ENCODE peak calls at places on chromosomes 5 and 9, in four cellular contexts. D is HCT116, H is prostate gland, Y is GM23338. S is an unnamed sample. For H3K4me1, the result is how much of the 10 kb centered on the place peaks cover.

GRCh38 chr9:130845901-130846381 is 10.9 kb downstream of the ABL1 start:
- DNase-seq in D (no peak), H (no peak), Y (no peak), S (no peak)

GRCh38 chr5:32504923-32505596 is 60.5 kb upstream of the ZFR start:
- DNase-seq in H (peak), D (no peak), Y (peak), S (peak)

GRCh38 chr5:142977363-142978051 is 207.3 kb downstream of the ARHGAP26 start:
- DNase-seq in D (no peak), H (no peak), Y (no peak), S (no peak)

GRCh38 chr5:159764283-159764927 is 151.9 kb upstream of the ADRA1B start:
- DNase-seq in H (no peak), Y (no peak), D (no peak), S (no peak)

GRCh38 chr9:116617389-116617788 is 69.7 kb upstream of the TRIM32 start:
- DNase-seq in D (no peak), H (no peak), Y (no peak), S (no peak)

GRCh38 chr9:100228352-100228869 is 124.3 kb downstream of the TEX10 start:
- DNase-seq in D (no peak), Y (no peak), H (no peak), S (no peak)

GRCh38 chr9:131701789-131702337 is 38.0 kb downstream of the RAPGEF1 start:
- DNase-seq in H (no peak), D (no peak), Y (peak), S (no peak)

GRCh38 chr9:108606408-108606807 is 249.4 kb downstream of the ACTL7B start:
- DNase-seq in D (no peak), Y (no peak), H (no peak), S (no peak)

GRCh38 chr5:54254482-54255198 is 55.7 kb downstream of the ARL15 start:
- DNase-seq in D (no peak), H (peak), Y (peak), S (no peak)

GRCh38 chr5:173020154-173020581 is 36.0 kb upstream of the CREBRF start:
- DNase-seq in D (no peak), Y (no peak), H (no peak), S (no peak)

DNA sequence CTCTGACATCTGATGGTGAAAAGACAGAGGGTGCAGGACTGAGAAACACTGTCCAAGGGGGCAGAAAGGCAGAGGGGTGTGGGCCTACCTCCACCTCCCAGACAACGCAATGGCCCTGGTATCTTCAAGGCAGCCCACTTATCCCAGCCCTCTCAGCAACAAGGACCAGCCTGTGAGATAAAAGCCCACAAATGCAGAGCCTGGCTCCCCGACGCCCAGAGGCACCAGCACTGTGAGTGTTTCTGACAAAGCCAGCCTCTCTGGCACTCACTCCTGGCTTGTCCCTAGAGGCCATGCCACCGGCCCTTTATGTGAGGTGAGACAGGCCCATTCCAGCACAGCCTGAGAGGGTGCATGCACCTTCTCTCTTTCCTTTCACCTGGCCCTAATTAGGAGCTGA is 176.2 kb downstream of the MED10 start:
- DNase-seq in H (no peak), Y (no peak), D (no peak), S (no peak)
- TF ChIP-seq POLR2AphosphoS5 in H (no peak), Y (no peak), D (no peak), S (no peak)

GRCh38 chr5:125411163-125412050 is 665.0 kb upstream of the ZNF608 start:
- DNase-seq in D (no peak), Y (peak), H (peak), S (peak)
- H3K4me3 ChIP-seq in D (no peak), Y (peak), H (no peak), S (no peak)

GRCh38 chr5:134000696-134001453 is 3.9 kb downstream of the VDAC1 start:
- DNase-seq in Y (no peak), D (no peak), H (no peak), S (no peak)
- H3K4me1 ChIP-seq in Y (under half), D (under half), H (under half), S (half or more)

GRCh38 chr5:37734114-37734513 is 105.7 kb downstream of the GDNF start:
- DNase-seq in D (no peak), H (no peak), Y (no peak), S (no peak)

GRCh38 chr5:37738057-37738691 is 101.7 kb downstream of the GDNF start:
- DNase-seq in Y (no peak), D (peak), H (no peak), S (no peak)

GRCh38 chr5:37737326-37738056 is 102.3 kb downstream of the GDNF start:
- DNase-seq in D (no peak), Y (peak), H (no peak), S (no peak)

GRCh38 chr5:37736397-37736796 is 103.4 kb downstream of the GDNF start:
- DNase-seq in Y (no peak), D (no peak), H (no peak), S (no peak)

DNA sequence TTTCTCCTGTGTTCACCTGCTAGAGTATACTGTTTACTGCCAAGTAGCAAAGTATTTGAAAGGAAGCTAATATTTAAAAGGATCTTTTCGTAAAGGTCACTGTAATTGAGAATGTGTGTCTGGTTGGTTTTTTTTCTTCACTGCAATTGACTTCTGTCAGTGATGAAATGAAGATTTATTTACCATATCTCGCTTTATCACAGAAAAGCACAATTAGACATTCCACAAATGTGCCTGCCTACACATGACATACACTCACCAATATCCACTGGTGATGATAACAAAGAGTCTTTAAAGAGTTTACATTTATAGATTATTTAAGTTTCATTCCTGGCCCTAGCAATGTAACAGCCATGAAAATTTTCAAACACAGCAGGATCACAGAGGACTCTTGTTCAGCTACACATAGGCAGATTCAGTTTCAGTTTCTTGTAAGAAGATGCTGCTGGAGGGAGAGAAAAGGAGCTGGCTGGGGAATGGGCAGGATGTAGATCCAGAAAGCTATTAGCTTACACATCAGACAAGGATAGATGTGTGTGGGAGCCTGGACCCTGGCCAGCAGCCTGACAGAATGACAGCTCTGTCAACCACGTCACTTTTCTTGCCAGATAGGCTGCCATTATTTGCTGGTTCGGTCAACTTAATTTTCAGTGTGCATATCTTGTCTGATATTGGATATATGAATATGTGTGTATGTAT is 104.0 kb downstream of the GDNF start:
- DNase-seq in H (no peak), Y (no peak), D (no peak), S (no peak)
- TF ChIP-seq POLR2AphosphoS5 in H (no peak), Y (no peak), D (no peak), S (no peak)

DNA sequence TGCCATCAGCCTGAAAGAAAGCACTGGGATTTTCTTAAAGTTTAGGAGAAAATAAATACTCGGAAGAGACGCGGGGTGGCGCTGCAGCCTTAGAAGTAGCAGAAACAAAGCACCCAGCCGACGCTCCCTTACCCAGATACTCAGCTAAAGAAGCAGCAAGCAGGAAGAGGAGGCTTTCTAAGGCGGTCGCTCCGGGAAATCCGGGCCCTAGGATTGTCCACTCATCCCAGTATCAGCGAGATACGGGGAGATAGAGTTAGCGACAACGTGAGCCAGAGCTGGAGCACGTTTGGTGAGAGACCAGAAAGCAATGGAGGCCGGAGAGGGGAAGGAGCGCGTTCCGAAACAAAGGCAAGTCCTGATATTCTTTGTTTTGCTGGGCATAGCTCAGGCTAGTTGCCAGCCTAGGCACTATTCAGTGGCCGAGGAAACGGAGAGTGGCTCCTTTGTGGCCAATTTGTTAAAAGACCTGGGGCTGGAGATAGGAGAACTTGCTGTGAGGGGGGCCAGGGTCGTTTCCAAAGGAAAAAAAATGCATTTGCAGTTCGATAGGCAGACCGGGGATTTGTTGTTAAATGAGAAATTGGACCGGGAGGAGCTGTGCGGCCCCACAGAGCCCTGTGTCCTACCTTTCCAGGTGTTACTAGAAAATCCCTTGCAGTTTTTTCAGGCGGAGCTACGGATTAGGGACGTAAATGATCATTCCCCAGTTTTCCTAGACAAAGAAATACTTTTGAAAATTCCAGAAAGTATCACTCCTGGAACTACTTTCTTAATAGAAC is at the start of gene PCDHB2:
- DNase-seq in D (no peak), Y (peak), H (peak), S (no peak)
- H3K4me3 ChIP-seq in D (no peak), Y (peak), H (peak), S (no peak)

GRCh38 chr5:153508700-153509099 is 18.2 kb downstream of the GRIA1 start:
- DNase-seq in Y (no peak), H (no peak), D (no peak), S (no peak)
- H3K4me1 ChIP-seq in Y (under half), H (under half), D (under half), S (under half)

DNA sequence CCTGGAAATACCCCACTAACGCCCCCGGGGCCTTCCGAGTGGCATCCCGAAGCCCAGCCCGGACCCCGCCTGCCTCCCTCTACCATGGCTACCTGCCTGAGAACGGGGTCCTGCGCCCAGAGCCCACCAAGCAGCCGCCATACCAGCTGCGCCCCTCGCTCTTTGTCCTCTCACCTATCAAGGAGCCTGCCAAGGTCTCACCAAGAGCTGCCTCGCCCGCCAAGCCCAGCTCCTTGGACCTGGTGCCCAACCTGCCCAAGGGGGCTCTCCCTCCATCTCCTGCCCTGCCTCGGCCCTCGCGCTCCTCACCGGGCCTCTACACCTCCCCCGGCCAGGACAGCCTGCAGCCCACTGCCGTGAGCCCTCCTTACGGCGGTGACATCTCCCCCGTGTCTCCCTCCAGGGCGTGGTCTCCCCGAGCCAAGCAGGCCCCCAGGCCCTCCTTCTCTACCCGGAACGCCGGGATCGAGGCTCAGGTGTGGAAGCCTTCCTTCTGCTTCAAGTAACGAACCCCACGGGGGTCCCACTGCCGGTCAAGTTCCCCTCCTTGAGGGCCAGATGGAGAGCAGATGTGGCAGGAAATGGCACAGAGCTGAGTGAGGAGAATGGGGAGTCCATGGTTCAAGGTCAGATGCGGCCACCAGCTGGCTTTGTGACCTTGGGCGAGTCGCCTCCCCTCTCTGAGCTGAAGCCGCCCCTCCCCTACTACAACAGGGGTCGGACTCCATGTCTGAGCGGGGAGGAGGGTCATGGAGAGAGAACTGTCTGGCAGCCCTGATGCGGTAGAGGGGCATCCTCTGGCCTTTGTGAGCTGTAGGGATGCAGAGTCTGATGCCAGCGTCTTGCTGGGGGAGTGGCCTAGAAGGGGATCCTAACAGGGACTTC is 9.6 kb downstream of the SYNPO start:
- DNase-seq in D (no peak), H (no peak), Y (no peak), S (no peak)
- TF ChIP-seq POLR2AphosphoS5 in D (no peak), H (no peak), Y (no peak), S (no peak)

GRCh38 chr9:122331523-122331927 is 39.3 kb upstream of the PTGS1 start:
- DNase-seq in Y (no peak), D (no peak), H (no peak), S (no peak)
- H3K4me3 ChIP-seq in Y (no peak), D (no peak), H (no peak), S (no peak)

DNA sequence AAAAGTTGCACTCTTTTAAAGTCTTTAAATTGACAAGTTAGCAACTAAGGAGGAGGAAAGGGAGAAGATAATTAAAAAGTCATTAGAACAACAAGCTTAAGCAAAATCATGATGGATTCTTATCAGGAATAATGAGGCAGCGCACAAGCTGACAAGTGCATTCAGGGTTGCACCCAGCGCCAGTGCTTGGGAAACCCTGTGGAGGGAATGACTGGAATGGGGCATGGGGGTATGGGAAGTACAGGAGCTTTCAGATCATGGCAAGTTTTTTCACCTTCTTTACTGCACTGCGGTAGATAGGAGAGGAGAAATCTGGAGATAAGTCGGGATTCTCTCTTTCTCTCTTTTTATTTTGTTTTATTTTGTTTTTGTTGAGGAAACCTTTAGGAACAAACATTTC is 117.9 kb upstream of the CKMT2 start:
- DNase-seq in Y (no peak), H (no peak), D (no peak), S (no peak)
- H3K4me1 ChIP-seq in Y (under half), H (under half), D (under half), S (under half)

GRCh38 chr5:34672196-34672595 is 16.1 kb downstream of the RAI14 start:
- DNase-seq in Y (no peak), H (no peak), D (no peak), S (no peak)

GRCh38 chr5:34666392-34667080 is 10.4 kb downstream of the RAI14 start:
- DNase-seq in H (no peak), Y (no peak), D (no peak), S (no peak)

GRCh38 chr5:34673463-34674125 is 17.5 kb downstream of the RAI14 start:
- DNase-seq in H (no peak), D (no peak), Y (no peak), S (no peak)

GRCh38 chr5:34667705-34668104 is 11.6 kb downstream of the RAI14 start:
- DNase-seq in H (no peak), Y (no peak), D (no peak), S (no peak)

GRCh38 chr5:34669931-34670516 is 13.9 kb downstream of the RAI14 start:
- DNase-seq in D (no peak), Y (no peak), H (no peak), S (no peak)
- TF ChIP-seq POLR2AphosphoS5 in D (no peak), Y (no peak), H (no peak), S (no peak)

S was measured in transverse colon.